ENCODE peak calls at places on chromosomes 16 and 17, in eight cellular contexts. I is A549, H is heart left ventricle, V is IMR-90, M is stomach, S is breast epithelium, C is HCT116, E is Peyer's patch. R is an unnamed sample. For H3K4me1, the result is how much of the 10 kb centered on the place peaks cover.

GRCh38 chr16:85393674-85394510 is 219.2 kb upstream of the GSE1 start:
- DNase-seq in S (no peak), M (peak), E (peak), C (no peak), I (peak), V (peak), H (peak), R (peak)

GRCh38 chr16:24409045-24409444 is 130.3 kb upstream of the RBBP6 start:
- DNase-seq in V (no peak), I (peak), E (no peak), S (no peak), H (no peak), C (peak), M (no peak), R (no peak)

GRCh38 chr16:88131966-88132365 is 180.7 kb downstream of the BANP start:
- DNase-seq in E (no peak), M (no peak), S (no peak), I (no peak), C (no peak), H (no peak), V (no peak), R (no peak)

GRCh38 chr17:6914711-6915110 is 81.1 kb upstream of the ALOX12 start:
- DNase-seq in C (no peak), S (no peak), V (peak), H (no peak), E (no peak), M (no peak), I (no peak), R (no peak)

GRCh38 chr17:74123350-74123749 is 80.1 kb upstream of the RPL38 start:
- DNase-seq in C (no peak), E (no peak), I (no peak), M (no peak), S (no peak), H (no peak), V (no peak), R (no peak)

GRCh38 chr16:14013571-14014283 is 57.4 kb upstream of the MRTFB start:
- DNase-seq in C (no peak), V (peak), E (no peak), I (peak), H (no peak), S (no peak), M (no peak), R (no peak)

GRCh38 chr16:84461504-84462295 is 42.8 kb downstream of the MEAK7 start:
- DNase-seq in M (no peak), I (no peak), H (no peak), S (peak), E (no peak), C (no peak), V (no peak), R (no peak)

GRCh38 chr16:79639576-79640311 is 39.2 kb upstream of the MAF start:
- DNase-seq in H (no peak), C (no peak), E (no peak), S (no peak), M (peak), I (peak), V (no peak), R (no peak)

GRCh38 chr17:76371656-76372628 is 12.5 kb upstream of the SPHK1 start:
- DNase-seq in H (no peak), I (no peak), M (no peak), V (peak), S (no peak), E (no peak), C (no peak), R (no peak)

GRCh38 chr17:35740997-35741931 is 9.8 kb downstream of the RASL10B start:
- DNase-seq in E (no peak), H (no peak), V (no peak), I (no peak), M (no peak), S (no peak), C (no peak), R (no peak)

GRCh38 chr17:47726796-47727703 is 6.0 kb upstream of the TBX21 start:
- DNase-seq in E (no peak), M (no peak), V (no peak), S (no peak), I (no peak), H (no peak), C (no peak), R (no peak)

GRCh38 chr17:59785091-59785799 is 77.8 kb downstream of the VMP1 start:
- DNase-seq in H (no peak), E (no peak), S (no peak), I (no peak), M (no peak), V (no peak), C (no peak), R (no peak)

GRCh38 chr17:17121162-17121561 is 78.9 kb downstream of the MPRIP start:
- DNase-seq in H (no peak), C (no peak), S (no peak), E (no peak), M (no peak), I (no peak), V (no peak), R (peak)

GRCh38 chr17:82012482-82013295 is 10.0 kb downstream of the CENPX start:
- DNase-seq in H (no peak), C (no peak), S (no peak), I (no peak), E (no peak), V (no peak), M (no peak), R (no peak)

GRCh38 chr17:69326302-69327059 is 452 bp downstream of the ABCA5 start:
- DNase-seq in H (no peak), E (no peak), S (no peak), I (no peak), V (peak), M (peak), C (no peak), R (no peak)

GRCh38 chr16:82524939-82525338 is 101.8 kb upstream of the CDH13 start:
- DNase-seq in E (no peak), I (no peak), S (no peak), M (no peak), H (no peak), C (no peak), V (no peak), R (no peak)

GRCh38 chr16:626787-627457 is 3.9 kb upstream of the WFIKKN1 start:
- DNase-seq in M (no peak), V (peak), S (no peak), H (no peak), E (no peak), I (peak), C (peak), R (no peak)

GRCh38 chr16:57473906-57474305 is 11.4 kb downstream of the POLR2C start:
- DNase-seq in S (no peak), E (no peak), M (no peak), I (no peak), C (no peak), H (no peak), V (no peak), R (no peak)

GRCh38 chr16:85928411-85928820 is 29.5 kb downstream of the IRF8 start:
- DNase-seq in S (no peak), I (no peak), C (no peak), H (no peak), M (no peak), V (peak), E (no peak), R (peak)

GRCh38 chr17:46013502-46014165 is 14.6 kb downstream of the STH start:
- DNase-seq in M (no peak), H (no peak), I (no peak), E (no peak), C (no peak), S (no peak), V (peak), R (no peak)

GRCh38 chr17:3385869-3386816 is at the start of gene OR3A2:
- DNase-seq in M (no peak), S (no peak), E (no peak), I (no peak), V (no peak), H (no peak), C (no peak), R (no peak)

GRCh38 chr16:11350531-11351335 is 5.5 kb downstream of the RMI2 start:
- DNase-seq in V (peak), S (no peak), M (no peak), H (no peak), C (no peak), E (no peak), I (no peak), R (no peak)

GRCh38 chr17:46178550-46179198 is 14.6 kb downstream of the KANSL1 start:
- DNase-seq in M (no peak), C (no peak), I (no peak), E (no peak), V (peak), S (no peak), H (no peak), R (no peak)

GRCh38 chr17:46876353-46876887 is 25.0 kb downstream of the WNT9B start:
- DNase-seq in S (no peak), C (peak), M (peak), V (no peak), H (no peak), E (no peak), I (no peak), R (peak)

GRCh38 chr17:76136276-76137025 is 4.6 kb downstream of the FOXJ1 start:
- DNase-seq in E (no peak), C (no peak), S (no peak), M (no peak), I (no peak), V (no peak), H (no peak), R (no peak)

GRCh38 chr17:65438708-65439294 is 122.6 kb downstream of the AXIN2 start:
- DNase-seq in S (no peak), H (no peak), M (no peak), V (peak), E (no peak), C (no peak), I (peak), R (no peak)

GRCh38 chr17:18158022-18158600 is 25.5 kb upstream of the ALKBH5 start:
- DNase-seq in V (peak), E (peak), M (peak), C (peak), H (peak), S (peak), I (peak), R (peak)

DNA sequence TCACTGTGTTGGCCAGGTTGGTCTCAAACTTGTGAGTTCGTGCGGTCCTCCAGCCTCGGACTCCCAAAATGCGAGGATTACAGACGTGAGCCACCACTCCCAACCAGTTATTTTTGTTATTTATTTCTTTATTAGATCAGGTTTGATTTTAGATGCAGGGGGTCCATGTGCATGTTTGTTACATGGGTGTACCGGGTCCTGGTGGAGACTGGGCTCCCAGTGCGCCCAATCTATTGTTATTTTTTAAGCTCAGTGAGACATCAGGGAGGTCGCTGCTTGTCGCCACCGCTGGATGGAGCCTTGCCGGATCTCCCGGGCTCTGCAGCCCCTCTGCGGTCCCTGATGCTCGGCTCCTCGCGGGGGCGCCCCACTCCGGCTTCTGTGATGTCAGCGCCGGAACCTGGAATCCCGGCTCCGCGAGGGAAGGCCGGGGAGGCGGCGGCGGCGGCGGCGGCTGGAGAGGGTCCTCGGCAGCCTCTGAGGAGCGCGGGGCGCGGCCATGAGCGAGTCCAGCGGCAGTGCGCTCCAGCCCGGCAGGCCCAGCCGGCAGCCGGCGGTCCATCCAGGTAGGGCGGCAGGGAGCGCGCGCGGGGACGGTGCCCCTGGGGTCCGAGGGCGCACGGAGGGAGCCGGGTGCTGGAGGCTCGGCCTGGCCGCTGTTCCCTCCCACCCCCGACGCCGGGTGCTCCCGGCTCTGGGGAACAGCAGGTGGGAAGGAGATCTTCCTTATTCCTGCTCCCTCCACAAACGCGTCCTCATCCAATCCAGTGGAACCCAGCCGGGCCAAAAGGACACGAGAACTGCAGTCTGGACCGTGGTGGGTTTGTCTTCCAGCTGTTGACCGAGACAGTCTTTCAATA is at the start of gene TMC7:
- DNase-seq in M (peak), E (no peak), S (peak), V (peak), C (peak), H (peak), I (peak), R (peak)
- H3K4me1 ChIP-seq in M (under half), E (under half), S (under half), V (under half), C (under half), H (under half), I (under half), R (under half)

GRCh38 chr17:61280851-61281250 is 118.8 kb upstream of the TBX2 start:
- DNase-seq in I (no peak), S (no peak), H (no peak), M (no peak), C (no peak), E (no peak), V (no peak), R (no peak)
- TF ChIP-seq POLR2A in I (no peak), S (no peak), H (no peak), M (no peak), C (no peak), E (no peak), V (no peak), R (no peak)

DNA sequence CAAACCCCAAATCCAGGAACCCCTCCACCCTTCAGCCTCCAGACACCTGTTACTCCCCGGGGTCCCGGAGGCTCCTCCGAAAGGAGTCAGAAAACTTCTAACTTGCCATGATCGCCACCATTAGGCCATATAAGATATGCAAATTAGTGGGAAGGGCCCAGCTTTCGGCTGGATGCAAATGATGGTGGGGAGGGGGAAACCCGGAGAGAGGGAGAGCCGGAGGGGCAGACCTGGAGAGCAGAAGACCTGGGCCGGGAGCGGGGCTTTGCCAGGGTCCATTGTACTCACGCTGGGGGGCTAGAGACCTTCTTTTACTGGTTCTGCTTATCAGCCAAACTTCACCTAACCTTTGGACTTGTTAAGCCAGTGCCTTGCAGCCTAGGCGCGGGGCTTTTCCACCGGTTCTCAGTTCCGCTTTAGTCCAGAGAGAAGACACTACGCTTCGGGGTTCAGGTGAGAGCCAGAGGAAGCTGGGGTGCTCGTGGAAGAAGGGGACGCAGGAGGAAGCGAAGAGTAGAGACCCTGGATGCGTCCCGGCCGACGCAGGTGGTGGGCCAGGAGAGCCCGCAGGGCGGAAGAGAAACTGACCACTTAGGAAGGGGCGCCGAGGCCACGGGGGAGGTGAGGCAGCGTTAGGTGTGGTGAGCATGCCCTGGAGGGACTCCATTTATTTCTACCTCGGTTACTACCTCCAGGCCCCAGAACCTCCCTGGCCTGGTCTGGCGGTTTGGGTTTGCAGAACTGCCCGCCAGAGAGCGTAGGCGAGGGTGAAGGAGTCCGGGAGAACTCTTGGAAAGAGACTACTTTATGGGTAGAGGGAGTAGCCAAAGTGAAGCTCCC is at the start of gene HNF1B:
- DNase-seq in M (peak), C (no peak), V (no peak), E (peak), H (no peak), S (no peak), I (peak), R (peak)
- H3K4me3 ChIP-seq in M (peak), C (peak), V (no peak), E (peak), H (no peak), S (peak), I (peak), R (peak)

GRCh38 chr17:51133365-51133764 is 12.7 kb upstream of the SPAG9 start:
- DNase-seq in C (no peak), S (no peak), H (no peak), I (no peak), E (no peak), V (no peak), M (no peak), R (no peak)

GRCh38 chr17:51124641-51125503 is 4.2 kb upstream of the SPAG9 start:
- DNase-seq in V (no peak), S (no peak), H (no peak), M (no peak), C (no peak), E (no peak), I (no peak), R (no peak)

GRCh38 chr17:51128089-51128488 is 7.4 kb upstream of the SPAG9 start:
- DNase-seq in E (no peak), H (no peak), I (no peak), V (no peak), S (no peak), M (no peak), C (peak), R (no peak)
- H3K4me1 ChIP-seq in E (under half), H (under half), I (under half), V (under half), S (under half), M (under half), C (under half), R (half or more)

DNA sequence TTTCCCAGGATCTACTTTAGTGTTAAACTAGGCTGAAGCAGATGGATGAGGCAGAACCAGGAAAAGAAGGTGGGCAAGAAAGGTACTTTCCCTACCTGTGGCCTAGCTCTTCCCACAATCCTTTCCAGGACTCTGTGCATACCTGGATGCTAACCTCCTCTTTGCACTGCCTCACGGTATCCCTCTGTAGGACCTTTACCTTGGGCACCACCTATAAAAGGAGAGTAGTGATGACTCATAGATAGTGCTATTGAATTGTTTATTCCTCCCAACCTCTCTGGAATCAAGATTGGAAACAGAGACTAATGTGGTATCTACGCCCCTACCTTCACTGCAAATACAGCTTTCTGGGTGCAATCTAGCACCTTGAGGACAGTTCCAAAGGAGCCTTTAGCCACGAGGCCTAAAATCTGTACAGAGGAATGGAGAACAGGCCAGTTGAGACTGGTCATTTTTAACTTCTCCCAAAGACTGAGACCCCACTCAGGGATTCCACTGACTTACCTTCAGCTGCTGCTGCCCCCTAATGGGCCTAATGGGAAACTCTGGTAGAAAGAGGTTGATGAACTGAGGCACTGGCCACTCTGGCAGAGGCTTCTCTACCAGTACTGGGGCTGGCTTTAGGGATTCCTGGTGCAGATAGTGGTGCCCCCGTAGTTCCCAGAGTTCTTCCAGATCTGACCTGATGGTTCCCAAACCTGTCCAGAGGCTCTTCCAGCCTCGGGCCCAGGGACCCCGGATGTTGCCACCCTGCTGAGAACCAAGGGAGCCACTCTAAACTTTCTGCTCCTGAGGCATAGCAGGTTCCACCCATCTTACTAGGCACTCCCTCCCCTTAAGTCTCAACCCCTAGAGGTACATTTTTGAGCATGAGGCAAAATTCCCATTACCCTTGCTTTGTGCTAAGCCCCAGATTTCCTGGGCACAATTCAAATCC is 781 bp downstream of the RSKR start:
- DNase-seq in H (no peak), C (no peak), S (no peak), V (peak), M (peak), I (peak), E (peak), R (peak)
- TF ChIP-seq POLR2A in H (no peak), C (no peak), S (no peak), V (no peak), M (no peak), I (no peak), E (no peak), R (no peak)

GRCh38 chr16:31699601-31700000 is 171.9 kb downstream of the AHSP start:
- DNase-seq in S (no peak), H (no peak), C (no peak), I (no peak), M (no peak), V (no peak), E (no peak), R (no peak)

GRCh38 chr16:31698901-31699300 is 171.2 kb downstream of the AHSP start:
- DNase-seq in I (no peak), M (no peak), H (no peak), S (no peak), E (no peak), C (no peak), V (no peak), R (no peak)

GRCh38 chr16:31700530-31701388 is 172.8 kb upstream of the ZNF267 start:
- DNase-seq in M (peak), V (peak), S (peak), I (no peak), E (peak), H (peak), C (no peak), R (peak)

GRCh38 chr16:31701734-31702133 is 171.9 kb upstream of the ZNF267 start:
- DNase-seq in S (no peak), C (no peak), M (no peak), I (no peak), V (no peak), H (no peak), E (no peak), R (no peak)

GRCh38 chr16:31700200-31700529 is 172.5 kb downstream of the AHSP start:
- DNase-seq in M (no peak), I (peak), V (no peak), E (no peak), C (peak), H (no peak), S (no peak), R (no peak)
- H3K4me3 ChIP-seq in M (peak), I (peak), V (peak), E (peak), C (peak), H (peak), S (peak), R (peak)

GRCh38 chr17:78925234-78925633 is at the start of gene TIMP2:
- DNase-seq in C (no peak), H (peak), E (peak), I (peak), V (peak), M (peak), S (peak), R (peak)
- H3K4me1 ChIP-seq in C (half or more), H (half or more), E (under half), I (under half), V (under half), M (under half), S (under half), R (under half)